ENCODE peak calls at places on chromosomes 16 and 17, in nine cellular contexts. E is activated naive CD8-positive, alpha-beta T cell treated with anti-CD3 and anti-CD28 coated beads, Interleukin-2, amount 50 U/mL, for 24 hours; J is Ammon's horn; N is right cardiac atrium; C is heart left ventricle; U is sciatic nerve; R is HuH-7; O is posterior vena cava; W is activated T-cell treated with anti-CD3 and anti-CD28 coated beads for 24 hours. X is an unnamed sample.

GRCh38 chr16:57185945-57186629 is at the start of the genes PSME3IP1 and RSPRY1:
- DNase-seq in O (peak), W (peak), R (peak), N (peak), J (peak), U (peak), C (peak), E (peak), X (peak)

GRCh38 chr17:6303664-6304063 is 131.3 kb downstream of the AIPL1 start:
- DNase-seq in N (no peak), O (no peak), E (peak), C (no peak), R (peak), U (no peak), W (no peak), J (no peak), X (peak)

GRCh38 chr17:11996722-11997146 is 541 bp downstream of the ZNF18 start:
- DNase-seq in C (no peak), U (no peak), W (no peak), R (peak), E (peak), J (peak), O (no peak), N (no peak), X (peak)

GRCh38 chr17:17540935-17541639 is 44.9 kb upstream of the RASD1 start:
- DNase-seq in C (no peak), E (no peak), N (peak), W (no peak), J (no peak), U (no peak), R (no peak), O (no peak), X (no peak)

GRCh38 chr17:38588775-38589174 is 17.0 kb downstream of the SRCIN1 start:
- DNase-seq in O (no peak), N (no peak), W (no peak), J (no peak), E (no peak), U (no peak), C (no peak), R (no peak), X (no peak)

GRCh38 chr17:57939797-57940196 is 15.4 kb downstream of the CUEDC1 start:
- DNase-seq in O (peak), C (no peak), N (peak), E (peak), U (no peak), W (no peak), R (no peak), J (no peak), X (peak)

GRCh38 chr17:35953720-35954119 is 10.2 kb upstream of the LYZL6 start:
- DNase-seq in R (no peak), J (no peak), N (no peak), U (no peak), W (no peak), E (no peak), O (no peak), C (no peak), X (no peak)

GRCh38 chr17:3695129-3695722 is 729 bp downstream of the P2RX5 start:
- DNase-seq in J (no peak), U (no peak), O (no peak), C (peak), N (peak), W (no peak), R (no peak), E (no peak), X (no peak)

GRCh38 chr16:84548971-84549844 is 44.7 kb upstream of the MEAK7 start:
- DNase-seq in C (peak), N (peak), E (peak), W (peak), J (peak), R (no peak), U (no peak), O (no peak), X (no peak)

GRCh38 chr16:4021070-4021779 is 95.0 kb downstream of the ADCY9 start:
- DNase-seq in R (no peak), N (no peak), W (no peak), U (no peak), E (no peak), J (no peak), C (no peak), O (no peak), X (no peak)

GRCh38 chr16:974606-975312 is 4.0 kb upstream of the LMF1 start:
- DNase-seq in W (no peak), R (no peak), C (no peak), U (no peak), O (no peak), E (no peak), J (peak), N (peak), X (no peak)

GRCh38 chr16:29306953-29307597 is 99.4 kb downstream of the NPIPB11 start:
- DNase-seq in E (no peak), W (no peak), J (no peak), O (no peak), N (no peak), U (no peak), C (no peak), R (no peak), X (no peak)

GRCh38 chr16:58850019-58850626 is 116.0 kb upstream of the GOT2 start:
- DNase-seq in O (no peak), C (no peak), W (no peak), N (no peak), E (no peak), U (no peak), J (no peak), R (no peak), X (no peak)

GRCh38 chr17:33366998-33367397 is 73.9 kb upstream of the ASIC2 start:
- DNase-seq in U (no peak), W (no peak), R (no peak), C (no peak), N (no peak), J (no peak), E (no peak), O (no peak), X (no peak)

GRCh38 chr16:15041260-15042011 is 14.4 kb downstream of the NTAN1 start:
- DNase-seq in J (peak), O (peak), R (no peak), E (no peak), N (peak), W (no peak), C (peak), U (peak), X (peak)

GRCh38 chr17:58085039-58085715 is 2.0 kb downstream of the DYNLL2 start:
- DNase-seq in C (no peak), R (no peak), W (no peak), N (no peak), U (no peak), O (no peak), E (no peak), J (no peak), X (peak)

GRCh38 chr17:5506307-5506706 is 19.9 kb downstream of the MIS12 start:
- DNase-seq in E (no peak), C (no peak), W (no peak), N (no peak), J (no peak), O (no peak), U (no peak), R (no peak), X (no peak)

GRCh38 chr17:77449908-77450741 is 309.4 kb downstream of the SEC14L1 start:
- DNase-seq in U (peak), R (peak), J (peak), N (peak), W (peak), O (no peak), C (peak), E (peak), X (peak)

GRCh38 chr17:37064956-37065355 is 116.2 kb downstream of the AATF start:
- DNase-seq in C (no peak), W (no peak), O (no peak), N (no peak), E (no peak), J (no peak), R (no peak), U (no peak), X (no peak)

GRCh38 chr17:34570491-34570890 is 8.9 kb upstream of the TMEM132E start:
- DNase-seq in W (no peak), U (no peak), R (no peak), N (no peak), O (no peak), C (no peak), E (no peak), J (no peak), X (no peak)

GRCh38 chr17:333626-334396 is 18.8 kb downstream of the RPH3AL start:
- DNase-seq in E (no peak), J (peak), W (no peak), N (peak), U (peak), R (no peak), O (peak), C (peak), X (peak)

GRCh38 chr16:12340151-12340733 is 363.7 kb downstream of the SNX29 start:
- DNase-seq in E (peak), U (no peak), O (no peak), R (peak), J (peak), C (no peak), W (no peak), N (no peak), X (peak)

GRCh38 chr16:89027281-89027680 is 50.3 kb upstream of the CBFA2T3 start:
- DNase-seq in U (no peak), N (no peak), J (no peak), E (no peak), O (no peak), W (no peak), R (no peak), C (no peak), X (no peak)

GRCh38 chr17:33732116-33732515 is 439.0 kb upstream of the ASIC2 start:
- DNase-seq in R (peak), C (no peak), J (no peak), O (no peak), U (no peak), W (no peak), N (no peak), E (no peak), X (peak)

GRCh38 chr17:72501404-72502110 is 380.7 kb downstream of the SOX9 start:
- DNase-seq in R (no peak), C (no peak), W (no peak), N (peak), O (no peak), J (peak), U (no peak), E (no peak), X (no peak)

GRCh38 chr17:8072727-8073461 is 14.6 kb downstream of the ALOX12B start:
- DNase-seq in E (no peak), U (no peak), O (peak), J (no peak), W (no peak), N (peak), C (no peak), R (no peak), X (no peak)

GRCh38 chr17:28193241-28193640 is 125.8 kb upstream of the TMEM97 start:
- DNase-seq in R (no peak), C (peak), W (no peak), O (no peak), U (no peak), J (peak), E (no peak), N (peak), X (no peak)

GRCh38 chr17:29369831-29370735 is 20.1 kb upstream of the TAOK1 start:
- DNase-seq in J (peak), E (peak), R (peak), N (peak), U (no peak), O (peak), W (peak), C (peak), X (peak)

GRCh38 chr17:50604470-50604869 is 30.2 kb upstream of the ABCC3 start:
- DNase-seq in C (peak), J (peak), O (peak), W (no peak), E (no peak), U (peak), R (no peak), N (peak), X (no peak)

GRCh38 chr16:1678500-1679098 is 520 bp downstream of the JPT2 start:
- DNase-seq in J (peak), U (no peak), N (peak), E (peak), W (peak), R (no peak), O (peak), C (peak), X (no peak)

GRCh38 chr17:79930786-79931516 is 91.7 kb upstream of the CBX4 start:
- DNase-seq in U (no peak), C (no peak), N (no peak), J (no peak), O (no peak), W (no peak), E (no peak), R (no peak), X (no peak)

GRCh38 chr17:42405076-42405475 is 16.8 kb upstream of the STAT3 start:
- DNase-seq in R (no peak), O (peak), E (no peak), W (no peak), N (no peak), J (no peak), C (no peak), U (peak), X (no peak)

GRCh38 chr16:66740533-66740932 is 10.9 kb downstream of the DYNC1LI2 start:
- DNase-seq in W (no peak), O (no peak), R (no peak), N (peak), J (no peak), U (no peak), E (no peak), C (no peak), X (peak)

GRCh38 chr16:3088925-3089716 is 10.0 kb downstream of the ZSCAN10 start:
- DNase-seq in N (peak), O (no peak), W (no peak), R (no peak), C (no peak), U (no peak), E (no peak), J (no peak), X (no peak)

X was measured in K562.